ENCODE peak calls at places on chromosome 1, in ten cellular contexts. I, O, T, D, A, U, F, B, C and Q are unnamed samples.

GRCh38 chr1:223264983-223265663 is 98.9 kb downstream of the SUSD4 start:
- DNase-seq in I (no peak), O (no peak), T (no peak), D (no peak), A (no peak), U (no peak), F (no peak), B (no peak), C (no peak), Q (no peak)

GRCh38 chr1:91655912-91656449 is 155.3 kb downstream of the CDC7 start:
- DNase-seq in I (no peak), O (no peak), T (no peak), D (no peak), A (no peak), U (no peak), F (no peak), B (no peak), C (no peak), Q (no peak)

GRCh38 chr1:94753171-94753972 is 66.8 kb upstream of the SLC44A3 start:
- DNase-seq in I (peak; percentile 9), O (no peak), T (no peak), D (no peak), A (no peak), U (no peak), F (peak; percentile 51), B (peak; percentile 26), C (no peak), Q (no peak)

GRCh38 chr1:72946901-72947505 is 664.7 kb upstream of the NEGR1 start:
- DNase-seq in I (no peak), O (no peak), T (no peak), D (no peak), A (no peak), U (no peak), F (peak; percentile 3), B (no peak), C (no peak), Q (no peak)

GRCh38 chr1:55542901-55543504 is 327.8 kb upstream of the USP24 start:
- DNase-seq in I (no peak), O (no peak), T (no peak), D (no peak), A (no peak), U (no peak), F (peak; percentile 43), B (no peak), C (no peak), Q (no peak)

GRCh38 chr1:234579967-234580366 is 30.0 kb downstream of the IRF2BP2 start:
- DNase-seq in I (no peak), O (no peak), T (no peak), D (peak; percentile 29), A (peak; percentile 59), U (no peak), F (no peak), B (no peak), C (no peak), Q (no peak)

GRCh38 chr1:167439301-167439988 is 78.9 kb downstream of the CD247 start:
- DNase-seq in I (peak; percentile 66), O (peak; percentile 75), T (peak; percentile 57), D (no peak), A (no peak), U (peak; percentile 47), F (peak; percentile 45), B (no peak), C (no peak), Q (peak; percentile 56)

GRCh38 chr1:40267767-40268187 is 9.7 kb downstream of the ZMPSTE24 start:
- DNase-seq in I (no peak), O (no peak), T (no peak), D (peak; percentile 12), A (no peak), U (no peak), F (peak; percentile 92), B (no peak), C (no peak), Q (no peak)

GRCh38 chr1:25128168-25128621 is 104.1 kb downstream of the SYF2 start:
- DNase-seq in I (no peak), O (no peak), T (no peak), D (no peak), A (no peak), U (no peak), F (no peak), B (no peak), C (no peak), Q (no peak)

GRCh38 chr1:156849151-156849496 is 9.8 kb downstream of the INSRR start:
- DNase-seq in I (no peak), O (no peak), T (no peak), D (no peak), A (no peak), U (no peak), F (no peak), B (no peak), C (no peak), Q (no peak)

GRCh38 chr1:169595764-169596711 is 9.8 kb upstream of the F5 start:
- DNase-seq in I (no peak), O (no peak), T (no peak), D (peak; percentile 42), A (peak; percentile 47), U (no peak), F (peak; percentile 60), B (no peak), C (no peak), Q (no peak)

GRCh38 chr1:107572674-107573205 is 392.2 kb downstream of the VAV3 start:
- DNase-seq in I (peak; percentile 78), O (no peak), T (no peak), D (peak; percentile 46), A (no peak), U (no peak), F (peak; percentile 54), B (no peak), C (no peak), Q (no peak)

GRCh38 chr1:202150607-202151006 is 6.1 kb upstream of the ARL8A start:
- DNase-seq in I (no peak), O (no peak), T (no peak), D (no peak), A (no peak), U (no peak), F (no peak), B (no peak), C (no peak), Q (no peak)

GRCh38 chr1:165595561-165595960 is 35.5 kb upstream of the MGST3 start:
- DNase-seq in I (no peak), O (no peak), T (no peak), D (no peak), A (no peak), U (no peak), F (peak; percentile 56), B (no peak), C (no peak), Q (no peak)

GRCh38 chr1:243903904-243904303 is 53.9 kb upstream of the AKT3 start:
- DNase-seq in I (no peak), O (no peak), T (no peak), D (peak; percentile 36), A (no peak), U (no peak), F (peak; percentile 31), B (no peak), C (no peak), Q (no peak)

GRCh38 chr1:209784276-209785169 is at the start of gene C1orf74:
- DNase-seq in I (peak; percentile 98), O (peak; percentile 99), T (peak; percentile 99), D (peak; percentile 99), A (peak; percentile 100), U (peak; percentile 98), F (peak; percentile 97), B (peak; percentile 99), C (peak; percentile 99), Q (peak; percentile 100)

GRCh38 chr1:64572222-64572900 is 102.4 kb downstream of the CACHD1 start:
- DNase-seq in I (no peak), O (no peak), T (no peak), D (no peak), A (no peak), U (peak; percentile 88), F (no peak), B (no peak), C (no peak), Q (no peak)

GRCh38 chr1:210726621-210727020 is 397.9 kb downstream of the HHAT start:
- DNase-seq in I (no peak), O (peak; percentile 22), T (peak; percentile 47), D (peak; percentile 55), A (peak; percentile 52), U (no peak), F (peak; percentile 2), B (no peak), C (peak; percentile 21), Q (peak; percentile 1)

GRCh38 chr1:31764307-31765040 is at the start of gene ADGRB2:
- DNase-seq in I (peak; percentile 47), O (peak; percentile 48), T (peak; percentile 50), D (no peak), A (peak; percentile 83), U (no peak), F (no peak), B (no peak), C (peak; percentile 25), Q (peak; percentile 32)

GRCh38 chr1:26012862-26013261 is 8.7 kb upstream of the EXTL1 start:
- DNase-seq in I (no peak), O (no peak), T (no peak), D (no peak), A (no peak), U (no peak), F (no peak), B (no peak), C (no peak), Q (no peak)

GRCh38 chr1:170095976-170096725 is 21.7 kb upstream of the KIFAP3 start:
- DNase-seq in I (no peak), O (no peak), T (no peak), D (no peak), A (no peak), U (no peak), F (no peak), B (no peak), C (no peak), Q (no peak)